ENCODE peak calls at places on chromosomes 2 and 18, in nine cellular contexts. U is GM12865; X is COR-L47; Y is frontal cortex; M is EL; C is choroid plexus epithelial cell; P is kidney epithelial cell; W is activated CD4-positive, alpha-beta T cell treated with anti-CD3 and anti-CD28 coated beads for 4 hours; H is non-pigmented ciliary epithelial cell. R is an unnamed sample.

GRCh38 chr2:33219850-33220275 is 256.6 kb upstream of the RASGRP3 start:
- DNase-seq in U (no peak), X (no peak), Y (no peak), M (peak), C (peak), P (no peak), W (no peak), H (no peak), R (no peak)

GRCh38 chr18:78976697-78977626 is 2.7 kb upstream of the SALL3 start:
- DNase-seq in U (no peak), X (no peak), Y (no peak), M (no peak), C (no peak), P (no peak), W (no peak), H (no peak), R (no peak)

GRCh38 chr2:144947709-144948037 is 427.8 kb upstream of the ZEB2 start:
- DNase-seq in U (no peak), X (no peak), Y (no peak), M (no peak), C (no peak), P (no peak), W (no peak), H (no peak), R (no peak)

GRCh38 chr2:71243548-71244301 is 16.8 kb upstream of the PAIP2B start:
- DNase-seq in U (no peak), X (no peak), Y (no peak), M (no peak), C (no peak), P (no peak), W (no peak), H (no peak), R (no peak)

GRCh38 chr2:197647961-197648690 is 27.3 kb downstream of the RFTN2 start:
- DNase-seq in U (peak), X (no peak), Y (no peak), M (no peak), C (peak), P (no peak), W (no peak), H (no peak), R (no peak)

GRCh38 chr2:238950551-238950950 is 102.7 kb downstream of the TWIST2 start:
- DNase-seq in U (no peak), X (no peak), Y (no peak), M (no peak), C (no peak), P (no peak), W (no peak), H (no peak), R (no peak)

GRCh38 chr18:77001979-77002378 is 130.6 kb downstream of the MBP start:
- DNase-seq in U (no peak), X (no peak), Y (no peak), M (no peak), C (no peak), P (no peak), W (no peak), H (no peak), R (no peak)

GRCh38 chr2:25165992-25166618 is 2.3 kb downstream of the POMC start:
- DNase-seq in U (peak), X (peak), Y (peak), M (no peak), C (no peak), P (no peak), W (peak), H (no peak), R (peak)

GRCh38 chr18:76487076-76487475 is 8.0 kb downstream of the ZNF516 start:
- DNase-seq in U (peak), X (no peak), Y (no peak), M (peak), C (no peak), P (no peak), W (no peak), H (no peak), R (no peak)

GRCh38 chr2:149872041-149872440 is 284.5 kb upstream of the MMADHC start:
- DNase-seq in U (no peak), X (no peak), Y (no peak), M (no peak), C (no peak), P (no peak), W (no peak), H (no peak), R (no peak)

GRCh38 chr2:129752686-129753085 is 226.8 kb upstream of the RAB6C start:
- DNase-seq in U (no peak), X (no peak), Y (no peak), M (no peak), C (no peak), P (no peak), W (no peak), H (no peak), R (no peak)

GRCh38 chr2:215536476-215536875 is 100.6 kb upstream of the FN1 start:
- DNase-seq in U (no peak), X (no peak), Y (no peak), M (peak), C (peak), P (no peak), W (no peak), H (no peak), R (no peak)

GRCh38 chr2:219509780-219510511 is 4.3 kb upstream of the ASIC4 start:
- DNase-seq in U (peak), X (peak), Y (peak), M (peak), C (peak), P (no peak), W (peak), H (no peak), R (peak)